ENCODE peak calls at places on chromosomes 7 and 10, in nine cellular contexts. One of them, this sample, is unnamed.
A peak's percentile ranks its signal among the peaks of the same experiment; 100 is the strongest.

GRCh38 chr10:3077940-3078630 is 10.7 kb downstream of the PFKP start:
- DNase-seq in heart left ventricle: no peak
- DNase-seq in prostate gland: no peak
- DNase-seq in activated CD8-positive, alpha-beta T cell treated with anti-CD3 and anti-CD28 coated beads for 36 hours: no peak
- DNase-seq in lower leg skin: no peak
- DNase-seq in WTC11: no peak
- DNase-seq in thyroid gland: no peak
- DNase-seq in mammary epithelial cell: no peak
- DNase-seq in OCI-LY7: no peak
- DNase-seq in this sample: no peak

GRCh38 chr10:88661018-88661417 is 3.2 kb upstream of the LIPF start:
- DNase-seq in thyroid gland: no peak
- DNase-seq in lower leg skin: no peak
- DNase-seq in OCI-LY7: no peak
- DNase-seq in WTC11: no peak
- DNase-seq in heart left ventricle: no peak
- DNase-seq in prostate gland: no peak
- DNase-seq in activated CD8-positive, alpha-beta T cell treated with anti-CD3 and anti-CD28 coated beads for 36 hours: no peak
- DNase-seq in mammary epithelial cell: no peak
- DNase-seq in this sample: no peak

GRCh38 chr10:14240253-14241189 is 90.2 kb downstream of the FRMD4A start:
- DNase-seq in lower leg skin: no peak
- DNase-seq in WTC11: peak; percentile 14
- DNase-seq in mammary epithelial cell: no peak
- DNase-seq in OCI-LY7: no peak
- DNase-seq in activated CD8-positive, alpha-beta T cell treated with anti-CD3 and anti-CD28 coated beads for 36 hours: no peak
- DNase-seq in prostate gland: no peak
- DNase-seq in thyroid gland: no peak
- DNase-seq in heart left ventricle: no peak
- DNase-seq in this sample: no peak

GRCh38 chr7:28128608-28129007 is 52.0 kb downstream of the JAZF1 start:
- DNase-seq in WTC11: no peak
- DNase-seq in prostate gland: no peak
- DNase-seq in activated CD8-positive, alpha-beta T cell treated with anti-CD3 and anti-CD28 coated beads for 36 hours: no peak
- DNase-seq in heart left ventricle: no peak
- DNase-seq in mammary epithelial cell: no peak
- DNase-seq in OCI-LY7: no peak
- DNase-seq in lower leg skin: no peak
- DNase-seq in thyroid gland: no peak
- DNase-seq in this sample: no peak

GRCh38 chr10:10849306-10849705 is 168.4 kb upstream of the CELF2 start:
- DNase-seq in OCI-LY7: no peak
- DNase-seq in lower leg skin: no peak
- DNase-seq in WTC11: no peak
- DNase-seq in mammary epithelial cell: no peak
- DNase-seq in thyroid gland: no peak
- DNase-seq in prostate gland: no peak
- DNase-seq in activated CD8-positive, alpha-beta T cell treated with anti-CD3 and anti-CD28 coated beads for 36 hours: no peak
- DNase-seq in heart left ventricle: no peak
- DNase-seq in this sample: no peak

GRCh38 chr7:150365673-150366398 is 2.8 kb upstream of the REPIN1 start:
- DNase-seq in thyroid gland: no peak
- DNase-seq in OCI-LY7: no peak
- DNase-seq in activated CD8-positive, alpha-beta T cell treated with anti-CD3 and anti-CD28 coated beads for 36 hours: no peak
- DNase-seq in heart left ventricle: no peak
- DNase-seq in prostate gland: no peak
- DNase-seq in mammary epithelial cell: no peak
- DNase-seq in WTC11: peak; percentile 5
- DNase-seq in lower leg skin: no peak
- DNase-seq in this sample: no peak

GRCh38 chr10:25818751-25819150 is 115.3 kb upstream of the MYO3A start:
- DNase-seq in mammary epithelial cell: no peak
- DNase-seq in OCI-LY7: no peak
- DNase-seq in WTC11: peak; percentile 58
- DNase-seq in thyroid gland: no peak
- DNase-seq in activated CD8-positive, alpha-beta T cell treated with anti-CD3 and anti-CD28 coated beads for 36 hours: no peak
- DNase-seq in heart left ventricle: no peak
- DNase-seq in lower leg skin: no peak
- DNase-seq in prostate gland: no peak
- DNase-seq in this sample: no peak

GRCh38 chr7:75951506-75951905 is 36.6 kb downstream of the POR start:
- DNase-seq in activated CD8-positive, alpha-beta T cell treated with anti-CD3 and anti-CD28 coated beads for 36 hours: no peak
- DNase-seq in lower leg skin: peak; percentile 51
- DNase-seq in WTC11: no peak
- DNase-seq in mammary epithelial cell: peak; percentile 79
- DNase-seq in OCI-LY7: no peak
- DNase-seq in prostate gland: no peak
- DNase-seq in heart left ventricle: no peak
- DNase-seq in thyroid gland: no peak
- DNase-seq in this sample: no peak

GRCh38 chr7:100127866-100128601 is 1.3 kb downstream of the MBLAC1 start:
- DNase-seq in activated CD8-positive, alpha-beta T cell treated with anti-CD3 and anti-CD28 coated beads for 36 hours: peak; percentile 56
- DNase-seq in lower leg skin: no peak
- DNase-seq in WTC11: peak; percentile 43
- DNase-seq in thyroid gland: no peak
- DNase-seq in OCI-LY7: peak; percentile 68
- DNase-seq in heart left ventricle: no peak
- DNase-seq in prostate gland: no peak
- DNase-seq in mammary epithelial cell: no peak
- DNase-seq in this sample: no peak

GRCh38 chr7:98200364-98200763 is 10.9 kb upstream of the BHLHA15 start:
- DNase-seq in prostate gland: no peak
- DNase-seq in heart left ventricle: no peak
- DNase-seq in lower leg skin: no peak
- DNase-seq in mammary epithelial cell: no peak
- DNase-seq in thyroid gland: no peak
- DNase-seq in activated CD8-positive, alpha-beta T cell treated with anti-CD3 and anti-CD28 coated beads for 36 hours: peak; percentile 70
- DNase-seq in OCI-LY7: peak; percentile 94
- DNase-seq in WTC11: no peak
- DNase-seq in this sample: no peak

GRCh38 chr10:25555865-25556264 is 378.2 kb upstream of the MYO3A start:
- DNase-seq in WTC11: no peak
- DNase-seq in activated CD8-positive, alpha-beta T cell treated with anti-CD3 and anti-CD28 coated beads for 36 hours: no peak
- DNase-seq in mammary epithelial cell: no peak
- DNase-seq in thyroid gland: no peak
- DNase-seq in lower leg skin: no peak
- DNase-seq in prostate gland: no peak
- DNase-seq in heart left ventricle: no peak
- DNase-seq in OCI-LY7: peak; percentile 2
- DNase-seq in this sample: no peak

GRCh38 chr10:54843932-54844331 is 42.9 kb upstream of the PCDH15 start:
- DNase-seq in thyroid gland: no peak
- DNase-seq in heart left ventricle: no peak
- DNase-seq in mammary epithelial cell: no peak
- DNase-seq in prostate gland: no peak
- DNase-seq in WTC11: no peak
- DNase-seq in OCI-LY7: no peak
- DNase-seq in lower leg skin: no peak
- DNase-seq in activated CD8-positive, alpha-beta T cell treated with anti-CD3 and anti-CD28 coated beads for 36 hours: no peak
- DNase-seq in this sample: no peak

GRCh38 chr7:43568529-43568928 is 14.4 kb upstream of the STK17A start:
- DNase-seq in OCI-LY7: no peak
- DNase-seq in prostate gland: no peak
- DNase-seq in mammary epithelial cell: peak; percentile 99
- DNase-seq in heart left ventricle: no peak
- DNase-seq in WTC11: no peak
- DNase-seq in activated CD8-positive, alpha-beta T cell treated with anti-CD3 and anti-CD28 coated beads for 36 hours: no peak
- DNase-seq in thyroid gland: no peak
- DNase-seq in lower leg skin: no peak
- DNase-seq in this sample: no peak

DNA sequence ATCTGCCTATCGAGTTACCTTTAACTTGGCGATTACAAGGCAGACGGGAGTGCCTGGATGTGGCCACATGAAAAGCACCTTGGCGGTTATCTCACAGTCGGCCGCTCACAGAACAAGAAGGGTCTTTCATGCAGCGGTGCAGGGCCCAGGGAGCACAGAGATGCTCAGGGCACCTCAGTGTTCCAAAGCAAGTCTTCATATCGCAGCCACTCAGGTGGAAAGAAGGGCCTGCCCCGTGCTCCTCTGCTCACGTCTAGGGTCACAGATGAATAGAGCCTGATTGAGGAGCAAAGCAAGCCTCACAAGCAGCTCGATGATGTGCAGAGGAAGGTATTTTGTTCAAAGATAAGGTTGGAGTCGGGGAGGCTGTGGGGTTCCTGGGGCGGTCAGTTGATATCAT is 297.7 kb downstream of the WDR11 start:
- DNase-seq in heart left ventricle: no peak
- DNase-seq in mammary epithelial cell: no peak
- DNase-seq in activated CD8-positive, alpha-beta T cell treated with anti-CD3 and anti-CD28 coated beads for 36 hours: no peak
- DNase-seq in OCI-LY7: no peak
- DNase-seq in lower leg skin: no peak
- DNase-seq in WTC11: no peak
- DNase-seq in thyroid gland: peak; percentile 61
- DNase-seq in prostate gland: no peak
- DNase-seq in this sample: no peak
- TF ChIP-seq CTCF in heart left ventricle: no peak
- TF ChIP-seq CTCF in mammary epithelial cell: no peak
- TF ChIP-seq CTCF in activated CD8-positive, alpha-beta T cell treated with anti-CD3 and anti-CD28 coated beads for 36 hours: no peak
- TF ChIP-seq CTCF in OCI-LY7: no peak
- TF ChIP-seq CTCF in lower leg skin: no peak
- TF ChIP-seq CTCF in WTC11: no peak
- TF ChIP-seq CTCF in thyroid gland: no peak
- TF ChIP-seq CTCF in prostate gland: no peak
- TF ChIP-seq CTCF in this sample: no peak

DNA sequence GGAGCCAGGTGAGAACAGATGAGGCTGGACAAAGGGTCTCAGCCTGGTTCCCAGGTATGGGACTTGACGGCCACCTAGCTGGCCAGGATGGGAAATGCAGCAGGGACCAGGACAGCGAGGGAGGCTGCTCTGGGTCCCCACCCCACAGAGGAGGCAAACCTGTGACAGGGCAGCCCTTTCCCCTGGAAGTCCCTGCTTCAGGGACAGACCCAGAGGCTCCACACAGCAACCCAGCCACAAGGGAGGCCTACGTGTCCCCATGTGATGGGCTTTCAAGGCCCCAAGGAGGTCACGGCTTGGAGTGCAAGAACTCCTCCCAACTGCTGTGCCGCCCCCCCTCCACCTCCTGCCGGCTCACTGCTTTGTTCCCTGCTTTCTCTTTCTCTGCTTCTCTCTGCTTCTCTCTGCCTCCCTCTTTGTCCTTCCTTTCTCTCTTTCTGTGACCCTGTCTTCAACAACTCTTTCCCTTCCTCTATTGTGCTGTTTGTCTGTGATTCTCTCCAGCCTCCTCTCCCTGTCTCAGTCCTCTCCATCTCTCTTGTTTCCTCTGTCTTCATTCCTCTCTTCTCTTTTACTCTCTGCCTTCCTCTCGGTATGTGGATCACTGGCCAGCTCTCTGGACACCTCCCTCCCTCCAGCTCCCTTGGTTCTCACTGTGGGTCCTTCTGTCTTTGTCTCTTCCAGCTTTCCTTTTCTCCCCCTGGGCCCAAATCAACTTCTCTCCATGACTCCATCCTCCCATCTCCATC is 9.6 kb upstream of the EIF5AL1 start:
- DNase-seq in activated CD8-positive, alpha-beta T cell treated with anti-CD3 and anti-CD28 coated beads for 36 hours: no peak
- DNase-seq in mammary epithelial cell: peak; percentile 23
- DNase-seq in thyroid gland: peak; percentile 19
- DNase-seq in heart left ventricle: peak; percentile 64
- DNase-seq in prostate gland: no peak
- DNase-seq in OCI-LY7: no peak
- DNase-seq in WTC11: peak; percentile 75
- DNase-seq in lower leg skin: no peak
- DNase-seq in this sample: no peak
- TF ChIP-seq CTCF in activated CD8-positive, alpha-beta T cell treated with anti-CD3 and anti-CD28 coated beads for 36 hours: no peak
- TF ChIP-seq CTCF in mammary epithelial cell: peak; percentile 64
- TF ChIP-seq CTCF in thyroid gland: no peak
- TF ChIP-seq CTCF in heart left ventricle: peak; percentile 28
- TF ChIP-seq CTCF in prostate gland: no peak
- TF ChIP-seq CTCF in OCI-LY7: peak; percentile 36
- TF ChIP-seq CTCF in WTC11: peak; percentile 52
- TF ChIP-seq CTCF in lower leg skin: no peak
- TF ChIP-seq CTCF in this sample: no peak

DNA sequence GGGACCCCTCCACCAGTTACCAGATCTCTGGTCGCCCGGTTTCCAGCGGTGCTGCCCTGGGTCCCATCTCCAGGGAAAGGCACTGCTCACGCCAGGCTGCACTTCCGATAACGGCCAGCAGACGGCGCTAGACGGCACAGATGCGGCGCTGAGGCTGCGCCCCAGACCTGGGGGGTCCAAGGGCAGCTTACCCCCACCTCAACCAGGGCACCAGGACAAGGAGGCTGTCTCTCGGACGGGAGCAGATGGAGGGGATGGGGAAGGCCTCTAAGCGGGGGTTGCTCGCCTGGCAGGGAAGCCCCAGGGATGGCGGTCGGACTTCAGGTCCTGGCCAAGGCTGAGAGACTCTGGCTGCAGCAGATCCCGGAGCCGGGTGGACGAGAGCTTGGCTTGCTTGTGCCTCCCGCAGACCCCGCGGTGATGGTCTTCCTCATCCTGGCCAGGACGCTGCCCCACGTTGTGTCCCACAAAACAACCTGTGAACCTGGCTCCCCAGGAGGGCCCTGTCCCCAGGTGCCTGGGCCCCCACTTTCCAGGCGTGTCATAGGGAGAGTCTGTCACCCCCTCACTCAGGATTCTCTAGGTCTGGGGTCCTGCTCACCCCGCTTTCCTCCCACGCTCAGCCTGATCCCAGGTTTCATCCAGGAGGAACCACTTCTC is 23.9 kb upstream of the ZNF716 start:
- DNase-seq in mammary epithelial cell: no peak
- DNase-seq in OCI-LY7: no peak
- DNase-seq in WTC11: no peak
- DNase-seq in thyroid gland: no peak
- DNase-seq in activated CD8-positive, alpha-beta T cell treated with anti-CD3 and anti-CD28 coated beads for 36 hours: peak; percentile 2
- DNase-seq in lower leg skin: no peak
- DNase-seq in prostate gland: no peak
- DNase-seq in heart left ventricle: no peak
- DNase-seq in this sample: no peak
- TF ChIP-seq CTCF in mammary epithelial cell: peak; percentile 15
- TF ChIP-seq CTCF in OCI-LY7: peak; percentile 63
- TF ChIP-seq CTCF in WTC11: peak; percentile 42
- TF ChIP-seq CTCF in thyroid gland: no peak
- TF ChIP-seq CTCF in activated CD8-positive, alpha-beta T cell treated with anti-CD3 and anti-CD28 coated beads for 36 hours: peak; percentile 48
- TF ChIP-seq CTCF in lower leg skin: no peak
- TF ChIP-seq CTCF in prostate gland: no peak
- TF ChIP-seq CTCF in heart left ventricle: peak; percentile 33
- TF ChIP-seq CTCF in this sample: peak; percentile 57

DNA sequence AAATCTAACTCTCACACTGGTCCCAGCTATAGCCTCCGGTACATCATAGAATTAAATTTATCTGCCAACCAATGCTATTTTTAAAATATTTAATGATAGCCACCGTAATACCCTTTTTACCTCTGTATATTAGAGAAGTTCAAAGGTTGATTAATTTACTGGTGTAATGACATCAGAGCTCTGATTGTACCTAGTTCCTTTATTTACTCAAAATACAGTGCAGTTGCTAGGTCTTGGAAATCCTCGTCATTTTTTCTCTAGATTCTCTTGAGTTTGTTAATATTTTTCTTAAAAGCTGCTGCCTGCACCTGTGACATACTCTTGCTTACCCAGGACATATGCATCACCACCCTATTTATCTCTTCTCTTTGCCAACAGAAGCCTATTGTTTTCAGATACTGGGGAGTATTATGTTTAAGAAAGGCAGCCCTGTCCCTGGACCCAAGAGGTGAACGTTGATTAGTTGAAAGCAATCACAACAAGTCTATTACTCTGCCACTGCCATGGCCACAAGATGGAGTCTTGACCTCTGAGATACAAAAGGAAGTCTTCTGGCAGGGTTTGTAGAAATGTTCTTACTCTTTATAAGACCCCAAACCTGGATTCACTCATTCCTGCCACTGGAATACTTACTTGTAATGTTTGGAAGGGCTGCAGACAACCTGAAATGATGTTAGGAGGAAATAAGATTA is 25.6 kb upstream of the TMEM26 start:
- DNase-seq in thyroid gland: no peak
- DNase-seq in OCI-LY7: no peak
- DNase-seq in lower leg skin: no peak
- DNase-seq in heart left ventricle: no peak
- DNase-seq in mammary epithelial cell: no peak
- DNase-seq in WTC11: no peak
- DNase-seq in prostate gland: no peak
- DNase-seq in activated CD8-positive, alpha-beta T cell treated with anti-CD3 and anti-CD28 coated beads for 36 hours: no peak
- DNase-seq in this sample: no peak
- TF ChIP-seq CTCF in thyroid gland: no peak
- TF ChIP-seq CTCF in OCI-LY7: peak; percentile 27
- TF ChIP-seq CTCF in lower leg skin: no peak
- TF ChIP-seq CTCF in heart left ventricle: no peak
- TF ChIP-seq CTCF in mammary epithelial cell: peak; percentile 6
- TF ChIP-seq CTCF in WTC11: no peak
- TF ChIP-seq CTCF in prostate gland: no peak
- TF ChIP-seq CTCF in activated CD8-positive, alpha-beta T cell treated with anti-CD3 and anti-CD28 coated beads for 36 hours: no peak
- TF ChIP-seq CTCF in this sample: no peak